ENCODE peak calls at places on chromosomes 2 and 18, in ten cellular contexts. One of them, this sample, is unnamed.
A peak's percentile ranks its signal among the peaks of the same experiment; 100 is the strongest.

GRCh38 chr2:44979581-44979980 is 29.7 kb downstream of the SIX2 start:
- DNase-seq in left lung: no peak
- DNase-seq in thyroid gland: no peak
- DNase-seq in BJ: no peak
- DNase-seq in type B pancreatic cell: no peak
- DNase-seq in OCI-LY7: no peak
- DNase-seq in nephron progenitor cell: no peak
- DNase-seq in heart right ventricle: no peak
- DNase-seq in AG10803: no peak
- DNase-seq in fibroblast of pulmonary artery: no peak
- DNase-seq in this sample: no peak

GRCh38 chr2:173997269-173997668 is 32.1 kb upstream of the SP3 start:
- DNase-seq in heart right ventricle: peak; percentile 77
- DNase-seq in AG10803: peak; percentile 88
- DNase-seq in type B pancreatic cell: no peak
- DNase-seq in nephron progenitor cell: no peak
- DNase-seq in fibroblast of pulmonary artery: peak; percentile 63
- DNase-seq in thyroid gland: peak; percentile 94
- DNase-seq in left lung: peak; percentile 93
- DNase-seq in OCI-LY7: peak; percentile 79
- DNase-seq in BJ: no peak
- DNase-seq in this sample: no peak

GRCh38 chr2:151262629-151263028 is 966 bp upstream of the RBM43 start:
- DNase-seq in AG10803: no peak
- DNase-seq in heart right ventricle: peak; percentile 8
- DNase-seq in type B pancreatic cell: no peak
- DNase-seq in OCI-LY7: no peak
- DNase-seq in nephron progenitor cell: no peak
- DNase-seq in BJ: no peak
- DNase-seq in left lung: peak; percentile 34
- DNase-seq in thyroid gland: peak; percentile 67
- DNase-seq in fibroblast of pulmonary artery: no peak
- DNase-seq in this sample: no peak

GRCh38 chr18:63951302-63951705 is 2.2 kb downstream of the HMSD start:
- DNase-seq in BJ: no peak
- DNase-seq in AG10803: peak; percentile 23
- DNase-seq in heart right ventricle: no peak
- DNase-seq in thyroid gland: no peak
- DNase-seq in left lung: no peak
- DNase-seq in type B pancreatic cell: no peak
- DNase-seq in OCI-LY7: no peak
- DNase-seq in fibroblast of pulmonary artery: no peak
- DNase-seq in nephron progenitor cell: no peak
- DNase-seq in this sample: peak; percentile 27

GRCh38 chr2:99598435-99598834 is 108.6 kb upstream of the REV1 start:
- DNase-seq in fibroblast of pulmonary artery: no peak
- DNase-seq in OCI-LY7: no peak
- DNase-seq in type B pancreatic cell: no peak
- DNase-seq in left lung: no peak
- DNase-seq in thyroid gland: no peak
- DNase-seq in heart right ventricle: no peak
- DNase-seq in AG10803: no peak
- DNase-seq in BJ: no peak
- DNase-seq in nephron progenitor cell: no peak
- DNase-seq in this sample: no peak

GRCh38 chr18:48894799-48895346 is 55.9 kb downstream of the SMAD7 start:
- DNase-seq in nephron progenitor cell: no peak
- DNase-seq in BJ: no peak
- DNase-seq in thyroid gland: no peak
- DNase-seq in fibroblast of pulmonary artery: no peak
- DNase-seq in OCI-LY7: no peak
- DNase-seq in type B pancreatic cell: no peak
- DNase-seq in left lung: no peak
- DNase-seq in AG10803: no peak
- DNase-seq in heart right ventricle: no peak
- DNase-seq in this sample: no peak

GRCh38 chr2:190858817-190859216 is 21.8 kb upstream of the GLS start:
- DNase-seq in nephron progenitor cell: no peak
- DNase-seq in left lung: no peak
- DNase-seq in heart right ventricle: no peak
- DNase-seq in type B pancreatic cell: no peak
- DNase-seq in OCI-LY7: no peak
- DNase-seq in BJ: no peak
- DNase-seq in thyroid gland: no peak
- DNase-seq in AG10803: peak; percentile 94
- DNase-seq in fibroblast of pulmonary artery: peak; percentile 73
- DNase-seq in this sample: no peak

GRCh38 chr2:145623136-145623535 is 1103.2 kb upstream of the ZEB2 start:
- DNase-seq in fibroblast of pulmonary artery: peak; percentile 71
- DNase-seq in OCI-LY7: no peak
- DNase-seq in left lung: no peak
- DNase-seq in thyroid gland: no peak
- DNase-seq in AG10803: peak; percentile 74
- DNase-seq in heart right ventricle: no peak
- DNase-seq in type B pancreatic cell: no peak
- DNase-seq in BJ: no peak
- DNase-seq in nephron progenitor cell: no peak
- DNase-seq in this sample: no peak

GRCh38 chr2:25903216-25903776 is 25.0 kb upstream of the ASXL2 start:
- DNase-seq in heart right ventricle: no peak
- DNase-seq in nephron progenitor cell: no peak
- DNase-seq in left lung: no peak
- DNase-seq in AG10803: no peak
- DNase-seq in BJ: no peak
- DNase-seq in OCI-LY7: no peak
- DNase-seq in thyroid gland: no peak
- DNase-seq in type B pancreatic cell: no peak
- DNase-seq in fibroblast of pulmonary artery: no peak
- DNase-seq in this sample: no peak

GRCh38 chr2:175880-176800 is 87.7 kb downstream of the SH3YL1 start:
- DNase-seq in nephron progenitor cell: no peak
- DNase-seq in fibroblast of pulmonary artery: no peak
- DNase-seq in thyroid gland: no peak
- DNase-seq in left lung: no peak
- DNase-seq in OCI-LY7: no peak
- DNase-seq in BJ: peak; percentile 15
- DNase-seq in AG10803: peak; percentile 33
- DNase-seq in type B pancreatic cell: no peak
- DNase-seq in heart right ventricle: no peak
- DNase-seq in this sample: peak; percentile 36

GRCh38 chr2:159921752-159922404 is 123.9 kb upstream of the CD302 start:
- DNase-seq in thyroid gland: peak; percentile 85
- DNase-seq in AG10803: peak; percentile 36
- DNase-seq in nephron progenitor cell: peak; percentile 88
- DNase-seq in heart right ventricle: peak; percentile 72
- DNase-seq in left lung: peak; percentile 79
- DNase-seq in fibroblast of pulmonary artery: peak; percentile 72
- DNase-seq in BJ: no peak
- DNase-seq in OCI-LY7: peak; percentile 20
- DNase-seq in type B pancreatic cell: peak; percentile 76
- DNase-seq in this sample: peak; percentile 32

GRCh38 chr2:197615033-197615652 is 60.2 kb downstream of the RFTN2 start:
- DNase-seq in fibroblast of pulmonary artery: no peak
- DNase-seq in left lung: no peak
- DNase-seq in BJ: no peak
- DNase-seq in thyroid gland: no peak
- DNase-seq in AG10803: no peak
- DNase-seq in type B pancreatic cell: no peak
- DNase-seq in nephron progenitor cell: no peak
- DNase-seq in OCI-LY7: peak; percentile 32
- DNase-seq in heart right ventricle: no peak
- DNase-seq in this sample: peak; percentile 60

GRCh38 chr2:121596221-121597080 is 52.8 kb downstream of the CLASP1 start:
- DNase-seq in heart right ventricle: peak; percentile 47
- DNase-seq in thyroid gland: peak; percentile 22
- DNase-seq in type B pancreatic cell: no peak
- DNase-seq in AG10803: peak; percentile 57
- DNase-seq in BJ: peak; percentile 19
- DNase-seq in nephron progenitor cell: peak; percentile 7
- DNase-seq in left lung: peak; percentile 50
- DNase-seq in OCI-LY7: peak; percentile 80
- DNase-seq in fibroblast of pulmonary artery: peak; percentile 66
- DNase-seq in this sample: peak; percentile 65
- TF ChIP-seq CTCF in heart right ventricle: peak; percentile 27
- TF ChIP-seq CTCF in thyroid gland: peak; percentile 37
- TF ChIP-seq CTCF in type B pancreatic cell: peak; percentile 57
- TF ChIP-seq CTCF in AG10803: peak; percentile 66
- TF ChIP-seq CTCF in BJ: peak; percentile 61
- TF ChIP-seq CTCF in nephron progenitor cell: peak; percentile 36
- TF ChIP-seq CTCF in left lung: no peak
- TF ChIP-seq CTCF in OCI-LY7: peak; percentile 84
- TF ChIP-seq CTCF in fibroblast of pulmonary artery: peak; percentile 59
- TF ChIP-seq CTCF in this sample: peak; percentile 36

GRCh38 chr2:46183426-46183825 is 113.8 kb upstream of the EPAS1 start:
- DNase-seq in nephron progenitor cell: no peak
- DNase-seq in heart right ventricle: no peak
- DNase-seq in AG10803: no peak
- DNase-seq in type B pancreatic cell: peak; percentile 36
- DNase-seq in left lung: no peak
- DNase-seq in OCI-LY7: no peak
- DNase-seq in fibroblast of pulmonary artery: no peak
- DNase-seq in thyroid gland: no peak
- DNase-seq in BJ: no peak
- DNase-seq in this sample: no peak

GRCh38 chr2:46181789-46182530 is 115.2 kb upstream of the EPAS1 start:
- DNase-seq in nephron progenitor cell: no peak
- DNase-seq in BJ: no peak
- DNase-seq in left lung: no peak
- DNase-seq in OCI-LY7: no peak
- DNase-seq in AG10803: no peak
- DNase-seq in heart right ventricle: no peak
- DNase-seq in thyroid gland: no peak
- DNase-seq in type B pancreatic cell: no peak
- DNase-seq in fibroblast of pulmonary artery: no peak
- DNase-seq in this sample: no peak

GRCh38 chr2:46187112-46187618 is 110.0 kb upstream of the EPAS1 start:
- DNase-seq in AG10803: peak; percentile 97
- DNase-seq in thyroid gland: no peak
- DNase-seq in OCI-LY7: no peak
- DNase-seq in left lung: no peak
- DNase-seq in BJ: peak; percentile 80
- DNase-seq in nephron progenitor cell: no peak
- DNase-seq in fibroblast of pulmonary artery: peak; percentile 74
- DNase-seq in heart right ventricle: peak; percentile 52
- DNase-seq in type B pancreatic cell: peak; percentile 7
- DNase-seq in this sample: peak; percentile 33

GRCh38 chr2:46188041-46188715 is 109.0 kb upstream of the EPAS1 start:
- DNase-seq in OCI-LY7: no peak
- DNase-seq in type B pancreatic cell: peak; percentile 55
- DNase-seq in BJ: no peak
- DNase-seq in AG10803: no peak
- DNase-seq in left lung: no peak
- DNase-seq in nephron progenitor cell: no peak
- DNase-seq in fibroblast of pulmonary artery: no peak
- DNase-seq in thyroid gland: peak; percentile 11
- DNase-seq in heart right ventricle: no peak
- DNase-seq in this sample: no peak

DNA sequence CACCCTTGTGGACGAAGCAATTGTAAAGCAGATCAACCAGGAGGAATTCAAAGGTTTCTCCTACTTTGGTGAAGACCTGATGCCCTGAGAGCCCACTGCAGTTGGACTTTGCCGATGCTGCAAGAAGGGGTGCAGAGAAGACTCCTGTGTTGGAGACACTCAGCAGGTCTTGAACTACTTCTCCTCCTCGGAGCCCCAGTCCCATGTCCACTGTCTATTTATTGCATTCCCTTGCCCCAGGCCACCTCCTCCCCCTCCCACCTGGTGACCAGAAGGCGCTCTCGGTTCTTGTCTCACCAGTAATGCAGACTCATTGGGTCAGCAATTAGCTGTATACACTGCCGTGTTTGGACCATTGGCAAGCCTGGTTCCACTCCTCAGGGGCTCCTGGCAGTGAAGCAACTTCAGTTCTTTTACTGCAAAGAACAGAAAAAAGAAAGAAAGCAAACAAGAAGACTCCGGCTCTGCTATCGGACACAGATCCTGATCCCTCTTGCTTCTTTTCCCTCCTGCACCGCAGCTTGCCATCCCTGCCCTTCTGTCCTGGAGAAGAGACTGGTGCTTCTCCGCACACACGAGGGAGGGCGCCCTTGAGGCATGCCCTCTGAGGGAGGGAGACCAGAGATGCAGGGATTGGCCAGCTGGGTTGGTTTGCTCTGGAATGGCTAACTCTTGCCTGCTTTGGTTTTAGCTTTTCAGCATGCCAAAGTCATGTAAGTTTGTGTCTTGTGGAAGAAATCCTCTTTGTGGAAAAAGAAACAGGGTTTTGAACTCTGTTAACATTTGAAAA is 112.2 kb upstream of the EPAS1 start:
- DNase-seq in thyroid gland: no peak
- DNase-seq in nephron progenitor cell: no peak
- DNase-seq in left lung: no peak
- DNase-seq in BJ: no peak
- DNase-seq in fibroblast of pulmonary artery: no peak
- DNase-seq in OCI-LY7: no peak
- DNase-seq in AG10803: no peak
- DNase-seq in heart right ventricle: no peak
- DNase-seq in type B pancreatic cell: peak; percentile 48
- DNase-seq in this sample: no peak
- TF ChIP-seq CTCF in thyroid gland: no peak
- TF ChIP-seq CTCF in nephron progenitor cell: no peak
- TF ChIP-seq CTCF in left lung: no peak
- TF ChIP-seq CTCF in BJ: no peak
- TF ChIP-seq CTCF in fibroblast of pulmonary artery: no peak
- TF ChIP-seq CTCF in OCI-LY7: no peak
- TF ChIP-seq CTCF in AG10803: no peak
- TF ChIP-seq CTCF in heart right ventricle: no peak
- TF ChIP-seq CTCF in type B pancreatic cell: no peak
- TF ChIP-seq CTCF in this sample: no peak

DNA sequence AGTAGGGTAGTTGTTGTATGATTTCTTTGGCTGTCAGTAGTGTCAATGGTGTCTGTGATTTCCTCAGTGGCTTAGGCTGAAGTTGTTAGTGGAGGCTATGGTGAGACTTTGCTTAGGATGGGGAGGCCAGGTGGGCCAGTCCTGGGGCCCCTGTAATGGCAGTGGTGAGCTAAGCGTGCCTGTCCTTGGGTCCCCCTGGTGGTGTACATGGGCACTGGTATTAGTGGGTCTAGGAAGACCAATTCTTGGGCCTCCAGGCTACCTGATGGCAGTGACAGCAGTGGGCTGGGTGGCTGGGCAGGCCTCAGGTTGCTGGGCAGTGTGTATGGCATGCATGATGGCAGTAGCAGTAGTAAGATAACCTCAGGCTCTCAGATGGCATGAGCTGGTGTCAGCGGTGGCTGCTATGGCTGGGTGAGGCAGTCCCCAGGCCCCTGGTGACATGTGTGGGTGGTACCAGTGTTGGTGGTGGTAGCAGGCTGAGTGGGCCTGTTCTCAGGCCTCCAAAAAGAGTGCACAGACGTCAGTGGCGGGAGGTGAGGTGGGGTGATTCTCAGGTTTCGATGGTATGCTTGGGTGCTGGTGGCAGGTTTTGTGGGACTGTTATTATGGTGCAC is 103.2 kb downstream of the KLHL14 start:
- DNase-seq in left lung: no peak
- DNase-seq in fibroblast of pulmonary artery: no peak
- DNase-seq in OCI-LY7: peak; percentile 1
- DNase-seq in thyroid gland: no peak
- DNase-seq in type B pancreatic cell: no peak
- DNase-seq in heart right ventricle: no peak
- DNase-seq in nephron progenitor cell: no peak
- DNase-seq in BJ: no peak
- DNase-seq in AG10803: no peak
- DNase-seq in this sample: no peak
- TF ChIP-seq CTCF in left lung: no peak
- TF ChIP-seq CTCF in fibroblast of pulmonary artery: no peak
- TF ChIP-seq CTCF in OCI-LY7: peak; percentile 39
- TF ChIP-seq CTCF in thyroid gland: no peak
- TF ChIP-seq CTCF in type B pancreatic cell: peak; percentile 36
- TF ChIP-seq CTCF in heart right ventricle: no peak
- TF ChIP-seq CTCF in nephron progenitor cell: peak; percentile 11
- TF ChIP-seq CTCF in BJ: no peak
- TF ChIP-seq CTCF in AG10803: no peak
- TF ChIP-seq CTCF in this sample: peak; percentile 10

GRCh38 chr2:72859831-72860262 is 27.4 kb upstream of the SPR start:
- DNase-seq in thyroid gland: peak; percentile 72
- DNase-seq in BJ: no peak
- DNase-seq in type B pancreatic cell: no peak
- DNase-seq in nephron progenitor cell: peak; percentile 60
- DNase-seq in OCI-LY7: peak; percentile 60
- DNase-seq in heart right ventricle: peak; percentile 55
- DNase-seq in left lung: no peak
- DNase-seq in fibroblast of pulmonary artery: peak; percentile 74
- DNase-seq in AG10803: peak; percentile 42
- DNase-seq in this sample: peak; percentile 87
- TF ChIP-seq CTCF in thyroid gland: peak; percentile 51
- TF ChIP-seq CTCF in BJ: peak; percentile 70
- TF ChIP-seq CTCF in type B pancreatic cell: peak; percentile 81
- TF ChIP-seq CTCF in nephron progenitor cell: peak; percentile 63
- TF ChIP-seq CTCF in OCI-LY7: peak; percentile 80
- TF ChIP-seq CTCF in heart right ventricle: peak; percentile 57
- TF ChIP-seq CTCF in left lung: peak; percentile 67
- TF ChIP-seq CTCF in fibroblast of pulmonary artery: peak; percentile 69
- TF ChIP-seq CTCF in AG10803: peak; percentile 74
- TF ChIP-seq CTCF in this sample: peak; percentile 65